ENCODE peak calls at places on chromosomes 7 and 10, in ten cellular contexts. One of them, this sample, is unnamed.

GRCh38 chr7:17307033-17307432 is 8.6 kb downstream of the AHR start:
- DNase-seq in NCI-H774: no peak
- DNase-seq in fibroblast of lung: peak; percentile 42
- DNase-seq in activated CD4-positive, alpha-beta T cell treated with anti-CD3 and anti-CD28 coated beads, Interleukin-2, amount 50 U/mL, for 48 hours: no peak
- DNase-seq in H7: no peak
- DNase-seq in adrenal gland: peak; percentile 41
- DNase-seq in GM23338: no peak
- DNase-seq in GM04504: no peak
- DNase-seq in GF-D8: no peak
- DNase-seq in heart left ventricle: no peak
- DNase-seq in this sample: no peak

GRCh38 chr7:14210075-14210474 is 220.6 kb upstream of the ETV1 start:
- DNase-seq in NCI-H774: no peak
- DNase-seq in fibroblast of lung: no peak
- DNase-seq in activated CD4-positive, alpha-beta T cell treated with anti-CD3 and anti-CD28 coated beads, Interleukin-2, amount 50 U/mL, for 48 hours: no peak
- DNase-seq in H7: no peak
- DNase-seq in adrenal gland: no peak
- DNase-seq in GM23338: no peak
- DNase-seq in GM04504: no peak
- DNase-seq in GF-D8: no peak
- DNase-seq in heart left ventricle: no peak
- DNase-seq in this sample: no peak

GRCh38 chr7:51290702-51291290 is 25.8 kb downstream of the COBL start:
- DNase-seq in NCI-H774: no peak
- DNase-seq in fibroblast of lung: no peak
- DNase-seq in activated CD4-positive, alpha-beta T cell treated with anti-CD3 and anti-CD28 coated beads, Interleukin-2, amount 50 U/mL, for 48 hours: no peak
- DNase-seq in H7: no peak
- DNase-seq in adrenal gland: no peak
- DNase-seq in GM23338: no peak
- DNase-seq in GM04504: no peak
- DNase-seq in GF-D8: no peak
- DNase-seq in heart left ventricle: no peak
- DNase-seq in this sample: no peak

GRCh38 chr7:106222545-106222944 is 62.2 kb downstream of the NAMPT start:
- DNase-seq in NCI-H774: no peak
- DNase-seq in fibroblast of lung: no peak
- DNase-seq in activated CD4-positive, alpha-beta T cell treated with anti-CD3 and anti-CD28 coated beads, Interleukin-2, amount 50 U/mL, for 48 hours: no peak
- DNase-seq in H7: no peak
- DNase-seq in adrenal gland: no peak
- DNase-seq in GM23338: no peak
- DNase-seq in GM04504: no peak
- DNase-seq in GF-D8: no peak
- DNase-seq in heart left ventricle: no peak
- DNase-seq in this sample: no peak

GRCh38 chr7:95472521-95473160 is 13.1 kb upstream of the ASB4 start:
- DNase-seq in NCI-H774: peak; percentile 33
- DNase-seq in fibroblast of lung: peak; percentile 24
- DNase-seq in activated CD4-positive, alpha-beta T cell treated with anti-CD3 and anti-CD28 coated beads, Interleukin-2, amount 50 U/mL, for 48 hours: no peak
- DNase-seq in H7: no peak
- DNase-seq in adrenal gland: peak; percentile 49
- DNase-seq in GM23338: no peak
- DNase-seq in GM04504: peak; percentile 12
- DNase-seq in GF-D8: no peak
- DNase-seq in heart left ventricle: no peak
- DNase-seq in this sample: peak; percentile 66

GRCh38 chr7:130286881-130287280 is 6.1 kb upstream of the CPA4 start:
- DNase-seq in NCI-H774: no peak
- DNase-seq in fibroblast of lung: no peak
- DNase-seq in activated CD4-positive, alpha-beta T cell treated with anti-CD3 and anti-CD28 coated beads, Interleukin-2, amount 50 U/mL, for 48 hours: no peak
- DNase-seq in H7: no peak
- DNase-seq in adrenal gland: no peak
- DNase-seq in GM23338: no peak
- DNase-seq in GM04504: no peak
- DNase-seq in GF-D8: no peak
- DNase-seq in heart left ventricle: no peak
- DNase-seq in this sample: peak; percentile 63

GRCh38 chr7:1729773-1730172 is 59.7 kb downstream of the ELFN1 start:
- DNase-seq in NCI-H774: no peak
- DNase-seq in fibroblast of lung: no peak
- DNase-seq in activated CD4-positive, alpha-beta T cell treated with anti-CD3 and anti-CD28 coated beads, Interleukin-2, amount 50 U/mL, for 48 hours: no peak
- DNase-seq in H7: no peak
- DNase-seq in adrenal gland: no peak
- DNase-seq in GM23338: no peak
- DNase-seq in GM04504: no peak
- DNase-seq in GF-D8: no peak
- DNase-seq in heart left ventricle: no peak
- DNase-seq in this sample: no peak

GRCh38 chr10:6171891-6172354 is 30.8 kb upstream of the PFKFB3 start:
- DNase-seq in NCI-H774: no peak
- DNase-seq in fibroblast of lung: peak; percentile 94
- DNase-seq in activated CD4-positive, alpha-beta T cell treated with anti-CD3 and anti-CD28 coated beads, Interleukin-2, amount 50 U/mL, for 48 hours: peak; percentile 37
- DNase-seq in H7: peak; percentile 17
- DNase-seq in adrenal gland: peak; percentile 58
- DNase-seq in GM23338: no peak
- DNase-seq in GM04504: peak; percentile 84
- DNase-seq in GF-D8: peak; percentile 72
- DNase-seq in heart left ventricle: peak; percentile 79
- DNase-seq in this sample: peak; percentile 98

GRCh38 chr7:128398016-128398840 is 11.6 kb downstream of the IMPDH1 start:
- DNase-seq in NCI-H774: no peak
- DNase-seq in fibroblast of lung: peak; percentile 46
- DNase-seq in activated CD4-positive, alpha-beta T cell treated with anti-CD3 and anti-CD28 coated beads, Interleukin-2, amount 50 U/mL, for 48 hours: peak; percentile 55
- DNase-seq in H7: peak; percentile 92
- DNase-seq in adrenal gland: peak; percentile 73
- DNase-seq in GM23338: peak; percentile 85
- DNase-seq in GM04504: no peak
- DNase-seq in GF-D8: no peak
- DNase-seq in heart left ventricle: no peak
- DNase-seq in this sample: peak; percentile 48

GRCh38 chr7:98240961-98241673 is 10.9 kb downstream of the TECPR1 start:
- DNase-seq in NCI-H774: no peak
- DNase-seq in fibroblast of lung: peak; percentile 26
- DNase-seq in activated CD4-positive, alpha-beta T cell treated with anti-CD3 and anti-CD28 coated beads, Interleukin-2, amount 50 U/mL, for 48 hours: peak; percentile 34
- DNase-seq in H7: peak; percentile 95
- DNase-seq in adrenal gland: peak; percentile 62
- DNase-seq in GM23338: peak; percentile 80
- DNase-seq in GM04504: no peak
- DNase-seq in GF-D8: no peak
- DNase-seq in heart left ventricle: no peak
- DNase-seq in this sample: peak; percentile 22

GRCh38 chr10:44828515-44829142 is 82.5 kb upstream of the TMEM72 start:
- DNase-seq in NCI-H774: no peak
- DNase-seq in fibroblast of lung: peak; percentile 61
- DNase-seq in activated CD4-positive, alpha-beta T cell treated with anti-CD3 and anti-CD28 coated beads, Interleukin-2, amount 50 U/mL, for 48 hours: no peak
- DNase-seq in H7: peak; percentile 57
- DNase-seq in adrenal gland: no peak
- DNase-seq in GM23338: peak; percentile 20
- DNase-seq in GM04504: no peak
- DNase-seq in GF-D8: no peak
- DNase-seq in heart left ventricle: peak; percentile 73
- DNase-seq in this sample: no peak

GRCh38 chr7:130453051-130453450 is 12.2 kb upstream of the CEP41 start:
- DNase-seq in NCI-H774: no peak
- DNase-seq in fibroblast of lung: peak; percentile 37
- DNase-seq in activated CD4-positive, alpha-beta T cell treated with anti-CD3 and anti-CD28 coated beads, Interleukin-2, amount 50 U/mL, for 48 hours: no peak
- DNase-seq in H7: no peak
- DNase-seq in adrenal gland: no peak
- DNase-seq in GM23338: no peak
- DNase-seq in GM04504: no peak
- DNase-seq in GF-D8: no peak
- DNase-seq in heart left ventricle: no peak
- DNase-seq in this sample: no peak

GRCh38 chr7:123537026-123537642 is 2.7 kb upstream of the IQUB start:
- DNase-seq in NCI-H774: no peak
- DNase-seq in fibroblast of lung: peak; percentile 52
- DNase-seq in activated CD4-positive, alpha-beta T cell treated with anti-CD3 and anti-CD28 coated beads, Interleukin-2, amount 50 U/mL, for 48 hours: no peak
- DNase-seq in H7: no peak
- DNase-seq in adrenal gland: no peak
- DNase-seq in GM23338: peak; percentile 37
- DNase-seq in GM04504: no peak
- DNase-seq in GF-D8: no peak
- DNase-seq in heart left ventricle: no peak
- DNase-seq in this sample: peak; percentile 58

GRCh38 chr10:58104419-58104818 is 163.3 kb downstream of the IPMK start:
- DNase-seq in NCI-H774: no peak
- DNase-seq in fibroblast of lung: no peak
- DNase-seq in activated CD4-positive, alpha-beta T cell treated with anti-CD3 and anti-CD28 coated beads, Interleukin-2, amount 50 U/mL, for 48 hours: no peak
- DNase-seq in H7: no peak
- DNase-seq in adrenal gland: no peak
- DNase-seq in GM23338: no peak
- DNase-seq in GM04504: peak; percentile 3
- DNase-seq in GF-D8: no peak
- DNase-seq in heart left ventricle: no peak
- DNase-seq in this sample: peak; percentile 31

GRCh38 chr10:71646051-71646450 is 73.5 kb downstream of the C10orf105 start:
- DNase-seq in NCI-H774: no peak
- DNase-seq in fibroblast of lung: no peak
- DNase-seq in activated CD4-positive, alpha-beta T cell treated with anti-CD3 and anti-CD28 coated beads, Interleukin-2, amount 50 U/mL, for 48 hours: no peak
- DNase-seq in H7: no peak
- DNase-seq in adrenal gland: no peak
- DNase-seq in GM23338: no peak
- DNase-seq in GM04504: no peak
- DNase-seq in GF-D8: no peak
- DNase-seq in heart left ventricle: no peak
- DNase-seq in this sample: no peak

GRCh38 chr7:12391922-12392615 is 11.6 kb downstream of the VWDE start:
- DNase-seq in NCI-H774: no peak
- DNase-seq in fibroblast of lung: no peak
- DNase-seq in activated CD4-positive, alpha-beta T cell treated with anti-CD3 and anti-CD28 coated beads, Interleukin-2, amount 50 U/mL, for 48 hours: no peak
- DNase-seq in H7: no peak
- DNase-seq in adrenal gland: no peak
- DNase-seq in GM23338: no peak
- DNase-seq in GM04504: no peak
- DNase-seq in GF-D8: no peak
- DNase-seq in heart left ventricle: no peak
- DNase-seq in this sample: no peak

GRCh38 chr10:3122034-3122433 is 50.5 kb downstream of the PITRM1 start:
- DNase-seq in NCI-H774: no peak
- DNase-seq in fibroblast of lung: no peak
- DNase-seq in activated CD4-positive, alpha-beta T cell treated with anti-CD3 and anti-CD28 coated beads, Interleukin-2, amount 50 U/mL, for 48 hours: no peak
- DNase-seq in H7: no peak
- DNase-seq in adrenal gland: no peak
- DNase-seq in GM23338: no peak
- DNase-seq in GM04504: no peak
- DNase-seq in GF-D8: no peak
- DNase-seq in heart left ventricle: no peak
- DNase-seq in this sample: no peak

GRCh38 chr7:124645704-124646103 is 119.9 kb downstream of the GPR37 start:
- DNase-seq in NCI-H774: no peak
- DNase-seq in fibroblast of lung: no peak
- DNase-seq in activated CD4-positive, alpha-beta T cell treated with anti-CD3 and anti-CD28 coated beads, Interleukin-2, amount 50 U/mL, for 48 hours: no peak
- DNase-seq in H7: no peak
- DNase-seq in adrenal gland: no peak
- DNase-seq in GM23338: peak; percentile 39
- DNase-seq in GM04504: no peak
- DNase-seq in GF-D8: no peak
- DNase-seq in heart left ventricle: no peak
- DNase-seq in this sample: no peak

GRCh38 chr10:21398549-21399345 is 126.7 kb downstream of the SKIDA1 start:
- DNase-seq in NCI-H774: no peak
- DNase-seq in fibroblast of lung: peak; percentile 32
- DNase-seq in activated CD4-positive, alpha-beta T cell treated with anti-CD3 and anti-CD28 coated beads, Interleukin-2, amount 50 U/mL, for 48 hours: no peak
- DNase-seq in H7: no peak
- DNase-seq in adrenal gland: no peak
- DNase-seq in GM23338: no peak
- DNase-seq in GM04504: peak; percentile 51
- DNase-seq in GF-D8: no peak
- DNase-seq in heart left ventricle: no peak
- DNase-seq in this sample: peak; percentile 47

GRCh38 chr7:155282671-155283070 is 15.0 kb upstream of the INSIG1 start:
- DNase-seq in NCI-H774: no peak
- DNase-seq in fibroblast of lung: no peak
- DNase-seq in activated CD4-positive, alpha-beta T cell treated with anti-CD3 and anti-CD28 coated beads, Interleukin-2, amount 50 U/mL, for 48 hours: no peak
- DNase-seq in H7: no peak
- DNase-seq in adrenal gland: peak; percentile 63
- DNase-seq in GM23338: no peak
- DNase-seq in GM04504: no peak
- DNase-seq in GF-D8: no peak
- DNase-seq in heart left ventricle: no peak
- DNase-seq in this sample: no peak

GRCh38 chr10:132201111-132201989 is 14.6 kb downstream of the DPYSL4 start:
- DNase-seq in NCI-H774: no peak
- DNase-seq in fibroblast of lung: no peak
- DNase-seq in activated CD4-positive, alpha-beta T cell treated with anti-CD3 and anti-CD28 coated beads, Interleukin-2, amount 50 U/mL, for 48 hours: no peak
- DNase-seq in H7: peak; percentile 67
- DNase-seq in adrenal gland: no peak
- DNase-seq in GM23338: no peak
- DNase-seq in GM04504: no peak
- DNase-seq in GF-D8: no peak
- DNase-seq in heart left ventricle: peak; percentile 45
- DNase-seq in this sample: no peak

GRCh38 chr7:332646-333398 is 42.9 kb downstream of the FOXL3 start:
- DNase-seq in NCI-H774: peak; percentile 6
- DNase-seq in fibroblast of lung: peak; percentile 51
- DNase-seq in activated CD4-positive, alpha-beta T cell treated with anti-CD3 and anti-CD28 coated beads, Interleukin-2, amount 50 U/mL, for 48 hours: peak; percentile 94
- DNase-seq in H7: peak; percentile 98
- DNase-seq in adrenal gland: peak; percentile 79
- DNase-seq in GM23338: peak; percentile 93
- DNase-seq in GM04504: peak; percentile 7
- DNase-seq in GF-D8: no peak
- DNase-seq in heart left ventricle: peak; percentile 92
- DNase-seq in this sample: peak; percentile 46

GRCh38 chr10:91785851-91786250 is 12.4 kb upstream of the TNKS2 start:
- DNase-seq in NCI-H774: no peak
- DNase-seq in fibroblast of lung: no peak
- DNase-seq in activated CD4-positive, alpha-beta T cell treated with anti-CD3 and anti-CD28 coated beads, Interleukin-2, amount 50 U/mL, for 48 hours: no peak
- DNase-seq in H7: no peak
- DNase-seq in adrenal gland: no peak
- DNase-seq in GM23338: no peak
- DNase-seq in GM04504: no peak
- DNase-seq in GF-D8: no peak
- DNase-seq in heart left ventricle: no peak
- DNase-seq in this sample: no peak

GRCh38 chr10:116271593-116272496 is 1.2 kb downstream of the GFRA1 start:
- DNase-seq in NCI-H774: no peak
- DNase-seq in fibroblast of lung: peak; percentile 11
- DNase-seq in activated CD4-positive, alpha-beta T cell treated with anti-CD3 and anti-CD28 coated beads, Interleukin-2, amount 50 U/mL, for 48 hours: no peak
- DNase-seq in H7: peak; percentile 74
- DNase-seq in adrenal gland: peak; percentile 11
- DNase-seq in GM23338: peak; percentile 62
- DNase-seq in GM04504: no peak
- DNase-seq in GF-D8: no peak
- DNase-seq in heart left ventricle: no peak
- DNase-seq in this sample: peak; percentile 34

GRCh38 chr7:17044396-17044795 is 162.6 kb upstream of the AGR3 start:
- DNase-seq in NCI-H774: no peak
- DNase-seq in fibroblast of lung: no peak
- DNase-seq in activated CD4-positive, alpha-beta T cell treated with anti-CD3 and anti-CD28 coated beads, Interleukin-2, amount 50 U/mL, for 48 hours: no peak
- DNase-seq in H7: no peak
- DNase-seq in adrenal gland: no peak
- DNase-seq in GM23338: no peak
- DNase-seq in GM04504: no peak
- DNase-seq in GF-D8: no peak
- DNase-seq in heart left ventricle: no peak
- DNase-seq in this sample: peak; percentile 36

GRCh38 chr7:132723506-132724081 is 147.3 kb upstream of the PLXNA4 start:
- DNase-seq in NCI-H774: no peak
- DNase-seq in fibroblast of lung: no peak
- DNase-seq in activated CD4-positive, alpha-beta T cell treated with anti-CD3 and anti-CD28 coated beads, Interleukin-2, amount 50 U/mL, for 48 hours: no peak
- DNase-seq in H7: no peak
- DNase-seq in adrenal gland: no peak
- DNase-seq in GM23338: peak; percentile 31
- DNase-seq in GM04504: no peak
- DNase-seq in GF-D8: no peak
- DNase-seq in heart left ventricle: no peak
- DNase-seq in this sample: peak; percentile 49

GRCh38 chr7:74454059-74454947 is 597 bp downstream of the GTF2IRD1 start:
- DNase-seq in NCI-H774: no peak
- DNase-seq in fibroblast of lung: no peak
- DNase-seq in activated CD4-positive, alpha-beta T cell treated with anti-CD3 and anti-CD28 coated beads, Interleukin-2, amount 50 U/mL, for 48 hours: peak; percentile 29
- DNase-seq in H7: peak; percentile 89
- DNase-seq in adrenal gland: peak; percentile 39
- DNase-seq in GM23338: no peak
- DNase-seq in GM04504: no peak
- DNase-seq in GF-D8: no peak
- DNase-seq in heart left ventricle: peak; percentile 65
- DNase-seq in this sample: no peak

GRCh38 chr7:134724606-134725005 is 54.8 kb upstream of the CALD1 start:
- DNase-seq in NCI-H774: no peak
- DNase-seq in fibroblast of lung: peak; percentile 48
- DNase-seq in activated CD4-positive, alpha-beta T cell treated with anti-CD3 and anti-CD28 coated beads, Interleukin-2, amount 50 U/mL, for 48 hours: peak; percentile 19
- DNase-seq in H7: peak; percentile 46
- DNase-seq in adrenal gland: no peak
- DNase-seq in GM23338: peak; percentile 79
- DNase-seq in GM04504: no peak
- DNase-seq in GF-D8: no peak
- DNase-seq in heart left ventricle: no peak
- DNase-seq in this sample: peak; percentile 59

This sample was measured in LHCN-M2.